ENCODE peak calls at places on chromosome 2, in five cellular contexts. One of them, this sample, is unnamed.
A peak's percentile ranks its signal among the peaks of the same experiment; 100 is the strongest.

GRCh38 chr2:2763998-2764355 is 432.9 kb upstream of the MYT1L start:
- DNase-seq in mammary epithelial cell: no peak
- DNase-seq in fibroblast of lung: no peak
- DNase-seq in DND-41: no peak
- DNase-seq in HCT116: no peak
- DNase-seq in this sample: no peak

GRCh38 chr2:5515693-5516092 is 176.5 kb upstream of the SOX11 start:
- DNase-seq in DND-41: no peak
- DNase-seq in fibroblast of lung: no peak
- DNase-seq in HCT116: no peak
- DNase-seq in mammary epithelial cell: no peak
- DNase-seq in this sample: no peak

GRCh38 chr2:74497777-74498499 is 1.5 kb downstream of the LBX2 start:
- DNase-seq in HCT116: no peak
- DNase-seq in fibroblast of lung: no peak
- DNase-seq in DND-41: peak; percentile 48
- DNase-seq in mammary epithelial cell: no peak
- DNase-seq in this sample: no peak

GRCh38 chr2:67566958-67567635 is 170.0 kb downstream of the ETAA1 start:
- DNase-seq in HCT116: no peak
- DNase-seq in fibroblast of lung: no peak
- DNase-seq in mammary epithelial cell: no peak
- DNase-seq in DND-41: no peak
- DNase-seq in this sample: no peak

GRCh38 chr2:506866-507265 is 170.3 kb downstream of the TMEM18 start:
- DNase-seq in mammary epithelial cell: no peak
- DNase-seq in DND-41: no peak
- DNase-seq in HCT116: no peak
- DNase-seq in fibroblast of lung: no peak
- DNase-seq in this sample: no peak

GRCh38 chr2:83471708-83472107 is 987.4 kb downstream of the SUCLG1 start:
- DNase-seq in fibroblast of lung: no peak
- DNase-seq in mammary epithelial cell: no peak
- DNase-seq in DND-41: no peak
- DNase-seq in HCT116: no peak
- DNase-seq in this sample: no peak

GRCh38 chr2:45288532-45288931 is 279.3 kb upstream of the SIX2 start:
- DNase-seq in fibroblast of lung: no peak
- DNase-seq in mammary epithelial cell: peak; percentile 14
- DNase-seq in DND-41: no peak
- DNase-seq in HCT116: no peak
- DNase-seq in this sample: no peak

GRCh38 chr2:98519156-98519555 is 74.5 kb downstream of the INPP4A start:
- DNase-seq in fibroblast of lung: no peak
- DNase-seq in HCT116: no peak
- DNase-seq in mammary epithelial cell: no peak
- DNase-seq in DND-41: no peak
- DNase-seq in this sample: no peak

GRCh38 chr2:229922449-229923386 is at the start of gene FBXO36:
- DNase-seq in mammary epithelial cell: no peak
- DNase-seq in HCT116: peak; percentile 80
- DNase-seq in fibroblast of lung: no peak
- DNase-seq in DND-41: peak; percentile 60
- DNase-seq in this sample: peak; percentile 77

GRCh38 chr2:162840598-162841246 is 2.2 kb upstream of the KCNH7 start:
- DNase-seq in HCT116: peak; percentile 18
- DNase-seq in fibroblast of lung: peak; percentile 43
- DNase-seq in DND-41: peak; percentile 75
- DNase-seq in mammary epithelial cell: peak; percentile 65
- DNase-seq in this sample: peak; percentile 78

GRCh38 chr2:172667926-172668325 is 67.7 kb upstream of the RAPGEF4 start:
- DNase-seq in fibroblast of lung: peak; percentile 59
- DNase-seq in mammary epithelial cell: no peak
- DNase-seq in HCT116: no peak
- DNase-seq in DND-41: no peak
- DNase-seq in this sample: no peak

GRCh38 chr2:40348665-40349064 is 103.2 kb downstream of the SLC8A1 start:
- DNase-seq in mammary epithelial cell: peak; percentile 34
- DNase-seq in DND-41: no peak
- DNase-seq in fibroblast of lung: peak; percentile 63
- DNase-seq in HCT116: no peak
- DNase-seq in this sample: no peak

GRCh38 chr2:127569274-127570065 is 34.0 kb downstream of the MYO7B start:
- DNase-seq in fibroblast of lung: peak; percentile 69
- DNase-seq in HCT116: no peak
- DNase-seq in DND-41: no peak
- DNase-seq in mammary epithelial cell: peak; percentile 70
- DNase-seq in this sample: no peak

GRCh38 chr2:225668606-225669266 is 269.2 kb downstream of the NYAP2 start:
- DNase-seq in DND-41: peak; percentile 27
- DNase-seq in HCT116: peak; percentile 72
- DNase-seq in fibroblast of lung: peak; percentile 84
- DNase-seq in mammary epithelial cell: peak; percentile 71
- DNase-seq in this sample: peak; percentile 91

GRCh38 chr2:67394734-67395133 is 2.4 kb upstream of the ETAA1 start:
- DNase-seq in HCT116: no peak
- DNase-seq in mammary epithelial cell: peak; percentile 51
- DNase-seq in fibroblast of lung: peak; percentile 56
- DNase-seq in DND-41: no peak
- DNase-seq in this sample: no peak

GRCh38 chr2:44549099-44549471 is 187.3 kb downstream of the CAMKMT start:
- DNase-seq in DND-41: no peak
- DNase-seq in HCT116: no peak
- DNase-seq in mammary epithelial cell: peak; percentile 76
- DNase-seq in fibroblast of lung: peak; percentile 82
- DNase-seq in this sample: peak; percentile 66

GRCh38 chr2:222424281-222424728 is at the start of gene SGPP2:
- DNase-seq in DND-41: no peak
- DNase-seq in fibroblast of lung: no peak
- DNase-seq in HCT116: no peak
- DNase-seq in mammary epithelial cell: no peak
- DNase-seq in this sample: no peak

GRCh38 chr2:222424729-222425671 is 657 bp downstream of the SGPP2 start:
- DNase-seq in HCT116: no peak
- DNase-seq in fibroblast of lung: no peak
- DNase-seq in DND-41: no peak
- DNase-seq in mammary epithelial cell: no peak
- DNase-seq in this sample: no peak

GRCh38 chr2:222423186-222423585 is 1.2 kb upstream of the SGPP2 start:
- DNase-seq in fibroblast of lung: no peak
- DNase-seq in DND-41: no peak
- DNase-seq in HCT116: no peak
- DNase-seq in mammary epithelial cell: no peak
- DNase-seq in this sample: no peak

GRCh38 chr2:222421626-222422025 is 2.7 kb upstream of the SGPP2 start:
- DNase-seq in HCT116: no peak
- DNase-seq in fibroblast of lung: no peak
- DNase-seq in mammary epithelial cell: no peak
- DNase-seq in DND-41: no peak
- DNase-seq in this sample: no peak

GRCh38 chr2:222423632-222424280 is 587 bp upstream of the SGPP2 start:
- DNase-seq in HCT116: no peak
- DNase-seq in fibroblast of lung: no peak
- DNase-seq in DND-41: no peak
- DNase-seq in mammary epithelial cell: peak; percentile 66
- DNase-seq in this sample: no peak
- TF ChIP-seq EZH2 in HCT116: no peak
- TF ChIP-seq EZH2 in fibroblast of lung: no peak
- TF ChIP-seq EZH2 in DND-41: no peak
- TF ChIP-seq EZH2 in mammary epithelial cell: peak; percentile 71
- TF ChIP-seq EZH2 in this sample: no peak

GRCh38 chr2:235949567-235950472 is 218.4 kb downstream of the GBX2 start:
- DNase-seq in mammary epithelial cell: no peak
- DNase-seq in DND-41: no peak
- DNase-seq in HCT116: no peak
- DNase-seq in fibroblast of lung: no peak
- DNase-seq in this sample: no peak

GRCh38 chr2:235951980-235952379 is 216.2 kb downstream of the GBX2 start:
- DNase-seq in mammary epithelial cell: peak; percentile 64
- DNase-seq in fibroblast of lung: no peak
- DNase-seq in HCT116: no peak
- DNase-seq in DND-41: peak; percentile 74
- DNase-seq in this sample: no peak

GRCh38 chr2:235952714-235953113 is 215.5 kb downstream of the GBX2 start:
- DNase-seq in DND-41: no peak
- DNase-seq in HCT116: no peak
- DNase-seq in mammary epithelial cell: no peak
- DNase-seq in fibroblast of lung: no peak
- DNase-seq in this sample: no peak

GRCh38 chr2:235954281-235954680 is 213.9 kb downstream of the GBX2 start:
- DNase-seq in DND-41: no peak
- DNase-seq in mammary epithelial cell: no peak
- DNase-seq in fibroblast of lung: no peak
- DNase-seq in HCT116: no peak
- DNase-seq in this sample: no peak

GRCh38 chr2:235950473-235950809 is 217.7 kb downstream of the GBX2 start:
- DNase-seq in fibroblast of lung: no peak
- DNase-seq in DND-41: no peak
- DNase-seq in mammary epithelial cell: no peak
- DNase-seq in HCT116: no peak
- DNase-seq in this sample: no peak
- H3K9me3 ChIP-seq in fibroblast of lung: no peaks in the 10 kb centered on the region
- H3K9me3 ChIP-seq in DND-41: no peaks in the 10 kb centered on the region
- H3K9me3 ChIP-seq in mammary epithelial cell: no peaks in the 10 kb centered on the region
- H3K9me3 ChIP-seq in HCT116: no peaks in the 10 kb centered on the region
- H3K9me3 ChIP-seq in this sample: no peaks in the 10 kb centered on the region

GRCh38 chr2:145931836-145932352 is 1412.0 kb upstream of the ZEB2 start:
- DNase-seq in mammary epithelial cell: no peak
- DNase-seq in HCT116: no peak
- DNase-seq in fibroblast of lung: no peak
- DNase-seq in DND-41: no peak
- DNase-seq in this sample: peak; percentile 90

GRCh38 chr2:145925591-145925990 is 1405.7 kb upstream of the ZEB2 start:
- DNase-seq in mammary epithelial cell: no peak
- DNase-seq in fibroblast of lung: no peak
- DNase-seq in DND-41: no peak
- DNase-seq in HCT116: no peak
- DNase-seq in this sample: no peak

GRCh38 chr2:145930318-145930717 is 1410.4 kb upstream of the ZEB2 start:
- DNase-seq in mammary epithelial cell: no peak
- DNase-seq in fibroblast of lung: no peak
- DNase-seq in HCT116: no peak
- DNase-seq in DND-41: no peak
- DNase-seq in this sample: no peak

DNA sequence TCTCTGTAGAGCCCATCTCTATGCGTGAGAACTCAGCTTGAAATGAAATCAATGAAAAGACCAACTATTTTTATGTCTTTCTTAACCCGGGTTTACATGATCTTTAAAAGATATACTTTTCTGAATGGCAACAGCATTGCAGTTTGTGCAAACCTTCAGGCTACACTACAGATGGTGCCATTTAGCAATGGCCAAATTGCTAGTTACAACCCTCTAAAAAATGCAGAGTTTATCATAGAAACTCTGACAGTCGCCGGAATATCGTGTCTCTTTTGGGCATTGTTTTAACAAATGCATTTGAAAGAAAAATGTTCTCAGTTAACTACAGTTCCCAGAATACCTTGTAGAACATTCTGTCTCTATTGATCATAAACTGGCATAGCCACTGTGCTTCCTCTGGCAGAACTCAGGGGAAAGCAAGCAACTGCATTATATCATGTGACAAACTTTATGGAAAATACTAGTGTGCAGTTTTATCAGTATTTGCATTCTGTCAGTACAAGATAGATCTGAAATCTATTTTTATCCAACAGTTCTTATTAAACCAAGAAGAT is 1407.6 kb upstream of the ZEB2 start:
- DNase-seq in DND-41: no peak
- DNase-seq in HCT116: no peak
- DNase-seq in fibroblast of lung: peak; percentile 23
- DNase-seq in mammary epithelial cell: no peak
- DNase-seq in this sample: no peak
- TF ChIP-seq CTCF in DND-41: no peak
- TF ChIP-seq CTCF in HCT116: no peak
- TF ChIP-seq CTCF in fibroblast of lung: no peak
- TF ChIP-seq CTCF in mammary epithelial cell: no peak
- TF ChIP-seq CTCF in this sample: no peak

GRCh38 chr2:232633413-232634318 is at the start of gene EFHD1:
- DNase-seq in HCT116: no peak
- DNase-seq in mammary epithelial cell: peak; percentile 58
- DNase-seq in DND-41: no peak
- DNase-seq in fibroblast of lung: peak; percentile 43
- DNase-seq in this sample: peak; percentile 76
- TF ChIP-seq EZH2 in HCT116: no peak
- TF ChIP-seq EZH2 in mammary epithelial cell: no peak
- TF ChIP-seq EZH2 in DND-41: no peak
- TF ChIP-seq EZH2 in fibroblast of lung: peak; percentile 73
- TF ChIP-seq EZH2 in this sample: no peak